ENCODE peak calls at places on chromosomes 2 and 18, in five cellular contexts. S is tibial artery, K is A673, U is AG10803, R is glutamatergic neuron. C is an unnamed sample.

GRCh38 chr2:84526562-84526961 is 10.3 kb downstream of the DNAH6 start:
- DNase-seq in S (no peak), K (no peak), U (peak; percentile 11), R (no peak), C (no peak)

GRCh38 chr2:44902767-44903166 is 38.7 kb upstream of the SIX3 start:
- DNase-seq in R (no peak), S (no peak), K (peak; percentile 23), U (no peak), C (no peak)

GRCh38 chr2:176709541-176709951 is 440.3 kb downstream of the MTX2 start:
- DNase-seq in K (peak; percentile 98), S (no peak), R (peak; percentile 27), U (peak; percentile 61), C (no peak)

GRCh38 chr2:228630786-228631185 is 449.3 kb upstream of the SPHKAP start:
- DNase-seq in S (no peak), K (no peak), U (no peak), R (no peak), C (no peak)

GRCh38 chr2:49003206-49003605 is 151.1 kb downstream of the FSHR start:
- DNase-seq in K (no peak), S (no peak), U (peak; percentile 37), R (no peak), C (no peak)

GRCh38 chr2:75381032-75381431 is 179.7 kb downstream of the EVA1A start:
- DNase-seq in R (no peak), K (no peak), S (no peak), U (no peak), C (no peak)

GRCh38 chr18:7177131-7177744 is 53.7 kb upstream of the LRRC30 start:
- DNase-seq in R (peak; percentile 63), S (no peak), K (peak; percentile 20), U (peak; percentile 69), C (no peak)

GRCh38 chr18:33146009-33146408 is 294.5 kb downstream of the CCDC178 start:
- DNase-seq in K (no peak), U (no peak), R (no peak), S (no peak), C (no peak)

GRCh38 chr18:54358495-54358793 is 738 bp downstream of the C18orf54 start:
- DNase-seq in K (no peak), R (peak; percentile 44), S (no peak), U (peak; percentile 11), C (no peak)

GRCh38 chr2:227188292-227188691 is 23.9 kb downstream of the COL4A3 start:
- DNase-seq in R (no peak), S (no peak), U (peak; percentile 27), K (no peak), C (no peak)

GRCh38 chr18:36094431-36094830 is 27.1 kb upstream of the RPRD1A start:
- DNase-seq in K (no peak), S (no peak), R (no peak), U (no peak), C (no peak)

GRCh38 chr2:112476434-112476833 is 5.5 kb upstream of the TTL start:
- DNase-seq in R (no peak), S (no peak), K (no peak), U (no peak), C (no peak)

GRCh38 chr18:3985664-3986063 is 469.4 kb downstream of the DLGAP1 start:
- DNase-seq in S (no peak), R (no peak), U (peak; percentile 57), K (no peak), C (no peak)

GRCh38 chr2:127621981-127622431 is 23.9 kb upstream of the GPR17 start:
- DNase-seq in U (no peak), S (no peak), K (no peak), R (no peak), C (peak; percentile 3)

GRCh38 chr18:79259218-79259617 is 136.5 kb upstream of the NFATC1 start:
- DNase-seq in R (no peak), S (no peak), U (no peak), K (no peak), C (no peak)

GRCh38 chr18:78245451-78245850 is 734.2 kb upstream of the SALL3 start:
- DNase-seq in R (no peak), U (no peak), K (no peak), S (no peak), C (no peak)

GRCh38 chr2:84713441-84713840 is 167.4 kb downstream of the TRABD2A start:
- DNase-seq in K (no peak), U (peak; percentile 4), S (no peak), R (no peak), C (no peak)

GRCh38 chr2:27194538-27195354 is 17.1 kb upstream of the ATRAID start:
- DNase-seq in K (no peak), U (peak; percentile 44), R (no peak), S (no peak), C (no peak)

GRCh38 chr2:240858871-240859270 is 9.8 kb upstream of the AGXT start:
- DNase-seq in R (no peak), U (no peak), S (no peak), K (no peak), C (no peak)

GRCh38 chr2:120520929-120521912 is 175.3 kb downstream of the INHBB start:
- DNase-seq in U (peak; percentile 23), R (peak; percentile 64), K (peak; percentile 60), S (no peak), C (no peak)

GRCh38 chr2:16168506-16169264 is 228.3 kb downstream of the MYCN start:
- DNase-seq in U (no peak), S (no peak), R (no peak), K (no peak), C (no peak)

GRCh38 chr2:26401739-26402541 is at the start of gene DRC1:
- DNase-seq in S (no peak), U (peak; percentile 66), K (peak; percentile 77), R (peak; percentile 97), C (no peak)

GRCh38 chr2:121561617-121562268 is 31.1 kb downstream of the RNU4ATAC start:
- DNase-seq in R (no peak), S (no peak), K (no peak), U (peak; percentile 49), C (no peak)

GRCh38 chr2:123762221-123762620 is 262.9 kb upstream of the CNTNAP5 start:
- DNase-seq in R (no peak), U (no peak), S (no peak), K (no peak), C (no peak)

GRCh38 chr2:85277416-85278158 is 50.2 kb downstream of the TGOLN2 start:
- DNase-seq in R (no peak), S (no peak), U (peak; percentile 86), K (peak; percentile 91), C (no peak)

GRCh38 chr2:36963106-36963505 is 3.2 kb downstream of the STRN start:
- DNase-seq in K (no peak), R (no peak), U (no peak), S (no peak), C (no peak)

GRCh38 chr2:105732955-105733607 is 11.6 kb upstream of the NCK2 start:
- DNase-seq in S (no peak), R (no peak), U (no peak), K (no peak), C (no peak)

GRCh38 chr2:162579986-162580385 is 236.1 kb downstream of the GCA start:
- DNase-seq in S (no peak), U (no peak), R (no peak), K (no peak), C (no peak)

GRCh38 chr18:64409511-64409910 is 260.6 kb upstream of the LINC00305 start:
- DNase-seq in K (peak; percentile 55), S (no peak), R (no peak), U (no peak), C (no peak)
- TF ChIP-seq CTCF in K (peak; percentile 69), S (no peak), R (peak; percentile 72), U (peak; percentile 29), C (no peak)

GRCh38 chr2:1677833-1678165 is 66.5 kb downstream of the PXDN start:
- DNase-seq in R (no peak), K (no peak), U (no peak), S (no peak), C (no peak)

GRCh38 chr2:1675633-1676032 is 68.7 kb downstream of the PXDN start:
- DNase-seq in K (no peak), S (peak; percentile 80), U (peak; percentile 82), R (no peak), C (no peak)

GRCh38 chr2:1676913-1677832 is 67.1 kb downstream of the PXDN start:
- DNase-seq in K (no peak), U (no peak), S (no peak), R (no peak), C (no peak)

GRCh38 chr2:1674766-1675397 is 69.4 kb downstream of the PXDN start:
- DNase-seq in S (no peak), U (no peak), R (no peak), K (no peak), C (no peak)

DNA sequence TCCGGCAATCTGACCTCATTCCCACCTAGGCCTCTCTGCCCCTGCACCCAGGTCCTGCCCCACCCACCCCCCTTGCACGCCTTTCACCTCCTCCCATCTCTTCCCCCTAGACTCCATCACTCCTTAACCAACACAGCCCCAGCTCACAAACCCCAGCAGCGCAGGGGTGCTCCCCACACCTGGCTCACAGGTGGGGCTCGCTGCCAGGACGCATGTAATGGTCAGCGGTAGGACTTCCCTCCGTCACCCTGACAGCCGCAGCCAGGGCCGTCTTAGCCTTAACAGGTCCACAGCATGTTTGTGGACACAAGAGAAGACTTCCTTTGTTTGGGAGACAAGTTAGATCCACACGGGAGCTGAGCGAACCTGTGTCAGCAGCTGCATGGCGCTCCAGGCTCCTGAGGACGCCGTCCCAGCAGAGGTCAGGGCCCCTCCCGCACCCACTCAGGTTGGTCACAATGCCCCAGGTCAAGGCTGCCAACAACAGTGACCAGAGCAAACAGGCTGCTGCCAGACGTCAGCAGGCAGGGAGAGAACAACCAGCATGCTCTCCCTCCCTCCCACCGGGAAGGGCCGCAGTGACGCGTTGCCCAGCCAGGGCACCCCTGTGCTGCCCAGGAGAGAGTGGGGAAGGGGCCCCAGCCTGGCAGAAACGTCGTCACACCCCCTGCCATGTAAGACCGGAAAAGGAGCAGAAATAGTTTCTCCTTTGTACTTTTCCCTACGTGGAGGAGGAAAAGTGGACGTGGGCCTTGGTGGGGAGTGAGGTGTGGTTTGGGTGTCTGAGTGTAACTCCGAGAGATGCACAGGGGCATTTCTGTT is 68.0 kb downstream of the PXDN start:
- DNase-seq in K (no peak), R (no peak), S (no peak), U (no peak), C (no peak)
- TF ChIP-seq CTCF in K (no peak), R (no peak), S (no peak), U (no peak), C (no peak)

DNA sequence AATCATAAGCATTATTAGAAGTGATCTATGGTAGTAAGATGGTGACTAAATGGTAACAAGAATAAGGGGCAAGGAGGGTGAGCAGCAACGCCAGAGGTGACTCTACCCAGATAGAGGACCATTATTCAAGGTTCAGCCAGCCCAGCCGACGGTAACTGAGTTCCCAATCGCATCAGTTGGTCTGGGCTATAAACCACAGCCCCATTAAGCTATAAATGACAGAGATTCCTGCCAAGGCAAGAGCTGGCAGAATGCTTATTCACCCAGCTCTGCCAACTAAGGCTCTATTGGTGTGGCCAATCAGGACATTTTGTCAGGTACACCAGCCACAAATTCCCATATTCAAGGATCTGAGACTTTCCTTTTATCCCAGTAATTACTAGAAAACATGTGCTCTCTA is 3.6 kb downstream of the CHN1 start:
- DNase-seq in K (no peak), R (no peak), S (no peak), U (no peak), C (no peak)
- TF ChIP-seq CTCF in K (no peak), R (no peak), S (no peak), U (no peak), C (no peak)

GRCh38 chr2:102585704-102586404 is 33.5 kb upstream of the SLC9A2 start:
- DNase-seq in K (no peak), U (no peak), S (no peak), R (no peak), C (no peak)

GRCh38 chr2:102582845-102583244 is 36.5 kb upstream of the SLC9A2 start:
- DNase-seq in U (no peak), K (no peak), S (no peak), R (no peak), C (no peak)

GRCh38 chr2:102581911-102582310 is 37.4 kb upstream of the SLC9A2 start:
- DNase-seq in R (no peak), S (no peak), U (no peak), K (no peak), C (no peak)
- TF ChIP-seq CTCF in R (no peak), S (no peak), U (no peak), K (no peak), C (no peak)

C was measured in activated B cell treated with CpG ODN at 0.5 μM for 24 hours.